ENCODE peak calls at places on chromosomes 6 and 20, in eight cellular contexts. One of them, this sample, is unnamed.

GRCh38 chr6:47102331-47102730 is 60.2 kb upstream of the ADGRF1 start:
- DNase-seq in anterior cingulate cortex: no peak
- DNase-seq in fibroblast of lung: no peak
- DNase-seq in NCI-H1105: no peak
- DNase-seq in heart left ventricle: no peak
- DNase-seq in Kasumi-1: no peak
- DNase-seq in T1000: no peak
- DNase-seq in RWPE1: no peak
- DNase-seq in this sample: no peak

GRCh38 chr6:41712651-41713103 is 22.7 kb downstream of the TFEB start:
- DNase-seq in fibroblast of lung: peak
- DNase-seq in heart left ventricle: peak
- DNase-seq in RWPE1: no peak
- DNase-seq in anterior cingulate cortex: peak
- DNase-seq in Kasumi-1: no peak
- DNase-seq in T1000: no peak
- DNase-seq in NCI-H1105: no peak
- DNase-seq in this sample: no peak

GRCh38 chr20:214383-214782 is 12.7 kb upstream of the DEFB129 start:
- DNase-seq in Kasumi-1: no peak
- DNase-seq in RWPE1: no peak
- DNase-seq in T1000: no peak
- DNase-seq in fibroblast of lung: no peak
- DNase-seq in NCI-H1105: no peak
- DNase-seq in heart left ventricle: no peak
- DNase-seq in anterior cingulate cortex: no peak
- DNase-seq in this sample: no peak

GRCh38 chr6:87784690-87785089 is 82.7 kb upstream of the AKIRIN2 start:
- DNase-seq in heart left ventricle: no peak
- DNase-seq in Kasumi-1: no peak
- DNase-seq in fibroblast of lung: no peak
- DNase-seq in T1000: no peak
- DNase-seq in NCI-H1105: no peak
- DNase-seq in anterior cingulate cortex: no peak
- DNase-seq in RWPE1: no peak
- DNase-seq in this sample: peak

GRCh38 chr6:25980935-25981334 is 18.3 kb downstream of the TRIM38 start:
- DNase-seq in Kasumi-1: no peak
- DNase-seq in RWPE1: no peak
- DNase-seq in T1000: no peak
- DNase-seq in heart left ventricle: no peak
- DNase-seq in fibroblast of lung: no peak
- DNase-seq in NCI-H1105: no peak
- DNase-seq in anterior cingulate cortex: no peak
- DNase-seq in this sample: peak

GRCh38 chr20:22678678-22679077 is 94.3 kb upstream of the FOXA2 start:
- DNase-seq in fibroblast of lung: no peak
- DNase-seq in T1000: no peak
- DNase-seq in Kasumi-1: no peak
- DNase-seq in NCI-H1105: no peak
- DNase-seq in anterior cingulate cortex: no peak
- DNase-seq in RWPE1: no peak
- DNase-seq in heart left ventricle: no peak
- DNase-seq in this sample: no peak

GRCh38 chr20:62604796-62605195 is 37.5 kb upstream of the SLCO4A1 start:
- DNase-seq in heart left ventricle: no peak
- DNase-seq in NCI-H1105: no peak
- DNase-seq in anterior cingulate cortex: no peak
- DNase-seq in T1000: no peak
- DNase-seq in Kasumi-1: no peak
- DNase-seq in fibroblast of lung: no peak
- DNase-seq in RWPE1: no peak
- DNase-seq in this sample: no peak

GRCh38 chr6:37257320-37257633 is 295 bp upstream of the TBC1D22B start:
- DNase-seq in heart left ventricle: no peak
- DNase-seq in anterior cingulate cortex: no peak
- DNase-seq in fibroblast of lung: no peak
- DNase-seq in T1000: no peak
- DNase-seq in RWPE1: no peak
- DNase-seq in Kasumi-1: no peak
- DNase-seq in NCI-H1105: no peak
- DNase-seq in this sample: no peak

GRCh38 chr6:17281100-17281496 is at the start of gene RBM24:
- DNase-seq in NCI-H1105: no peak
- DNase-seq in T1000: peak
- DNase-seq in heart left ventricle: peak
- DNase-seq in anterior cingulate cortex: no peak
- DNase-seq in fibroblast of lung: peak
- DNase-seq in Kasumi-1: no peak
- DNase-seq in RWPE1: peak
- DNase-seq in this sample: peak

GRCh38 chr6:33696076-33696475 is 15.4 kb downstream of the UQCC2 start:
- DNase-seq in Kasumi-1: no peak
- DNase-seq in T1000: no peak
- DNase-seq in anterior cingulate cortex: no peak
- DNase-seq in heart left ventricle: no peak
- DNase-seq in fibroblast of lung: no peak
- DNase-seq in NCI-H1105: no peak
- DNase-seq in RWPE1: no peak
- DNase-seq in this sample: no peak

GRCh38 chr6:50653253-50653652 is 60.1 kb upstream of the TFAP2D start:
- DNase-seq in T1000: no peak
- DNase-seq in RWPE1: no peak
- DNase-seq in anterior cingulate cortex: no peak
- DNase-seq in fibroblast of lung: no peak
- DNase-seq in NCI-H1105: no peak
- DNase-seq in Kasumi-1: no peak
- DNase-seq in heart left ventricle: no peak
- DNase-seq in this sample: no peak

GRCh38 chr20:62507991-62508640 is 32.3 kb upstream of the GATA5 start:
- DNase-seq in T1000: no peak
- DNase-seq in Kasumi-1: no peak
- DNase-seq in anterior cingulate cortex: no peak
- DNase-seq in fibroblast of lung: no peak
- DNase-seq in heart left ventricle: no peak
- DNase-seq in RWPE1: no peak
- DNase-seq in NCI-H1105: no peak
- DNase-seq in this sample: peak

GRCh38 chr20:17610566-17611289 is 40.9 kb downstream of the DSTN start:
- DNase-seq in RWPE1: no peak
- DNase-seq in anterior cingulate cortex: no peak
- DNase-seq in fibroblast of lung: peak
- DNase-seq in T1000: no peak
- DNase-seq in NCI-H1105: no peak
- DNase-seq in heart left ventricle: no peak
- DNase-seq in Kasumi-1: no peak
- DNase-seq in this sample: no peak

GRCh38 chr6:38193051-38193450 is 373.5 kb downstream of the ZFAND3 start:
- DNase-seq in NCI-H1105: no peak
- DNase-seq in RWPE1: no peak
- DNase-seq in heart left ventricle: no peak
- DNase-seq in anterior cingulate cortex: no peak
- DNase-seq in Kasumi-1: no peak
- DNase-seq in fibroblast of lung: no peak
- DNase-seq in T1000: no peak
- DNase-seq in this sample: peak

GRCh38 chr20:24959591-24960301 is 10.7 kb downstream of the CST7 start:
- DNase-seq in RWPE1: no peak
- DNase-seq in heart left ventricle: no peak
- DNase-seq in fibroblast of lung: no peak
- DNase-seq in T1000: no peak
- DNase-seq in Kasumi-1: no peak
- DNase-seq in NCI-H1105: no peak
- DNase-seq in anterior cingulate cortex: no peak
- DNase-seq in this sample: no peak

This sample was measured in upper lobe of left lung.